ENCODE peak calls at places on chromosomes 5 and 9, in six cellular contexts. R, Y, D, P, T and S are unnamed samples.

GRCh38 chr5:83473344-83474169 is 2.0 kb downstream of the VCAN start:
- DNase-seq in P (peak; percentile 49), R (peak; percentile 81), T (no peak), Y (no peak), D (peak; percentile 99), S (peak; percentile 99)

GRCh38 chr5:135135530-135136201 is 101.6 kb upstream of the PITX1 start:
- DNase-seq in T (no peak), P (no peak), R (peak; percentile 6), D (peak; percentile 38), Y (no peak), S (peak; percentile 64)

GRCh38 chr5:132754947-132755346 is 7.7 kb downstream of the CCNI2 start:
- DNase-seq in P (no peak), Y (no peak), T (no peak), R (peak; percentile 17), D (peak; percentile 50), S (peak; percentile 41)

GRCh38 chr9:106846847-106847246 is 16.1 kb upstream of the ZNF462 start:
- DNase-seq in R (no peak), Y (no peak), P (no peak), D (peak; percentile 69), T (no peak), S (peak; percentile 77)

GRCh38 chr5:44868541-44868940 is 59.8 kb downstream of the MRPS30 start:
- DNase-seq in P (no peak), R (peak; percentile 2), T (no peak), Y (no peak), D (no peak), S (peak; percentile 10)

GRCh38 chr5:158599132-158599531 is 500.6 kb downstream of the EBF1 start:
- DNase-seq in Y (no peak), P (no peak), T (no peak), D (peak; percentile 19), R (no peak), S (peak; percentile 35)

GRCh38 chr5:3597002-3597726 is 1.5 kb downstream of the IRX1 start:
- DNase-seq in R (no peak), P (no peak), T (no peak), D (no peak), Y (no peak), S (no peak)

GRCh38 chr9:124022201-124023121 is 10.9 kb downstream of the LHX2 start:
- DNase-seq in R (no peak), T (no peak), D (no peak), P (no peak), Y (no peak), S (no peak)

GRCh38 chr9:76322810-76323209 is 71.4 kb downstream of the RFK start:
- DNase-seq in Y (no peak), T (no peak), R (no peak), P (no peak), D (no peak), S (no peak)

GRCh38 chr5:51386916-51387853 is 3.9 kb downstream of the ISL1 start:
- DNase-seq in P (no peak), Y (no peak), T (no peak), D (no peak), R (peak; percentile 51), S (no peak)

GRCh38 chr5:17233488-17233887 is 16.1 kb downstream of the BASP1 start:
- DNase-seq in D (no peak), P (no peak), Y (no peak), R (no peak), T (no peak), S (no peak)

GRCh38 chr9:71693607-71694006 is 74.7 kb downstream of the CEMIP2 start:
- DNase-seq in Y (no peak), P (no peak), D (no peak), R (no peak), T (no peak), S (no peak)

GRCh38 chr9:99354104-99354503 is 132.0 kb downstream of the SEC61B start:
- DNase-seq in T (no peak), R (no peak), D (no peak), P (no peak), Y (no peak), S (no peak)

GRCh38 chr5:29380029-29380428 is 1813.5 kb upstream of the CDH6 start:
- DNase-seq in Y (no peak), P (no peak), T (no peak), R (no peak), D (no peak), S (no peak)

GRCh38 chr9:85742630-85742928 is 825 bp upstream of the AGTPBP1 start:
- DNase-seq in D (peak; percentile 74), R (peak; percentile 15), T (no peak), Y (no peak), P (no peak), S (peak; percentile 91)

GRCh38 chr5:134091626-134092121 is 22.8 kb upstream of the TCF7 start:
- DNase-seq in Y (no peak), P (no peak), R (no peak), T (no peak), D (no peak), S (no peak)

GRCh38 chr5:52269853-52270252 is 517.9 kb upstream of the ITGA1 start:
- DNase-seq in R (no peak), T (no peak), D (no peak), P (no peak), Y (no peak), S (no peak)

GRCh38 chr9:125374443-125375309 is 113.0 kb downstream of the GAPVD1 start:
- DNase-seq in R (peak; percentile 51), Y (peak; percentile 27), P (peak; percentile 52), T (peak; percentile 48), D (peak; percentile 78), S (peak; percentile 66)

GRCh38 chr5:38613992-38614836 is 57.8 kb upstream of the LIFR start:
- DNase-seq in Y (no peak), D (no peak), P (no peak), T (no peak), R (no peak), S (no peak)

GRCh38 chr5:78295035-78295961 is 800 bp upstream of the AP3B1 start:
- DNase-seq in P (peak; percentile 16), R (no peak), T (peak; percentile 37), D (no peak), Y (peak; percentile 44), S (peak; percentile 6)

GRCh38 chr5:176633638-176634037 is 3.2 kb downstream of the EIF4E1B start:
- DNase-seq in Y (no peak), P (no peak), D (no peak), T (no peak), R (no peak), S (no peak)

GRCh38 chr5:175195698-175196656 is 248.0 kb downstream of the DRD1 start:
- DNase-seq in P (no peak), Y (no peak), R (no peak), T (no peak), D (no peak), S (no peak)

GRCh38 chr5:155147222-155147621 is 133.7 kb downstream of the KIF4B start:
- DNase-seq in T (no peak), D (peak; percentile 24), R (peak; percentile 12), P (no peak), Y (no peak), S (peak; percentile 3)

GRCh38 chr5:163459888-163460561 is at the start of gene NUDCD2:
- DNase-seq in R (peak; percentile 99), Y (peak; percentile 90), D (peak; percentile 99), P (peak; percentile 89), T (peak; percentile 94), S (peak; percentile 99)

GRCh38 chr9:135073081-135073740 is 14.3 kb upstream of the OLFM1 start:
- DNase-seq in Y (no peak), D (no peak), R (no peak), P (no peak), T (no peak), S (no peak)

GRCh38 chr9:135905380-135906282 is 1.7 kb downstream of the CAMSAP1 start:
- DNase-seq in R (peak; percentile 64), T (no peak), D (no peak), P (peak; percentile 61), Y (peak; percentile 39), S (no peak)

GRCh38 chr5:168327019-168327421 is 35.6 kb downstream of the WWC1 start:
- DNase-seq in D (no peak), R (no peak), P (no peak), T (no peak), Y (no peak), S (no peak)

GRCh38 chr5:62029303-62029702 is 276.7 kb upstream of the KIF2A start:
- DNase-seq in T (no peak), D (no peak), P (no peak), R (no peak), Y (no peak), S (peak; percentile 62)

GRCh38 chr9:37290881-37291485 is 131.5 kb upstream of the GRHPR start:
- DNase-seq in P (no peak), Y (no peak), R (peak; percentile 77), D (peak; percentile 90), T (no peak), S (peak; percentile 92)

GRCh38 chr9:112180387-112180881 is 5.3 kb upstream of the SUSD1 start:
- DNase-seq in T (no peak), P (peak; percentile 36), D (no peak), Y (peak; percentile 41), R (peak; percentile 47), S (no peak)

GRCh38 chr5:53943938-53944337 is 366.4 kb downstream of the ARL15 start:
- DNase-seq in Y (no peak), P (no peak), T (no peak), R (no peak), D (peak; percentile 10), S (no peak)

GRCh38 chr9:117019242-117019641 is 332.1 kb downstream of the TRIM32 start:
- DNase-seq in Y (no peak), D (no peak), T (no peak), P (no peak), R (no peak), S (no peak)

GRCh38 chr9:36870960-36871359 is 163.1 kb downstream of the PAX5 start:
- DNase-seq in T (no peak), Y (no peak), D (no peak), R (no peak), P (no peak), S (no peak)

GRCh38 chr5:152584103-152584502 is 179.0 kb upstream of the NMUR2 start:
- DNase-seq in T (no peak), D (no peak), Y (no peak), P (no peak), R (no peak), S (no peak)

GRCh38 chr5:171954721-171955120 is 51.7 kb downstream of the FBXW11 start:
- DNase-seq in R (no peak), Y (no peak), D (peak; percentile 52), T (no peak), P (no peak), S (peak; percentile 54)

GRCh38 chr5:107169871-107170270 is 500.9 kb downstream of the EFNA5 start:
- DNase-seq in T (no peak), R (no peak), P (no peak), Y (no peak), D (no peak), S (no peak)

GRCh38 chr9:7777776-7778175 is 21.8 kb downstream of the DMAC1 start:
- DNase-seq in D (no peak), P (no peak), T (no peak), Y (no peak), R (no peak), S (no peak)

GRCh38 chr9:89996106-89996505 is 391.3 kb downstream of the GADD45G start:
- DNase-seq in P (no peak), D (no peak), R (no peak), T (no peak), Y (no peak), S (no peak)